ENCODE peak calls at places on chromosomes 1 and 21, in eight cellular contexts. O is GM03348, R is NCI-H69, D is NCI-H1436, L is heart left ventricle, Z is Right ventricle myocardium inferior, V is EH, C is memory B cell. P is an unnamed sample.

GRCh38 chr1:223031690-223032601 is 111.1 kb downstream of the TLR5 start:
- DNase-seq in O (peak), R (no peak), D (no peak), L (no peak), Z (no peak), V (peak), C (no peak), P (no peak)

GRCh38 chr1:48596036-48596435 is 124.0 kb upstream of the SPATA6 start:
- DNase-seq in O (peak), R (no peak), D (no peak), L (no peak), Z (no peak), V (peak), C (no peak), P (no peak)

GRCh38 chr1:231636157-231636556 is 9.6 kb downstream of the DISC1 start:
- DNase-seq in O (no peak), R (peak), D (no peak), L (no peak), Z (no peak), V (peak), C (no peak), P (no peak)

GRCh38 chr21:45327458-45328197 is 39.9 kb upstream of the POFUT2 start:
- DNase-seq in O (no peak), R (peak), D (no peak), L (peak), Z (peak), V (no peak), C (no peak), P (peak)

GRCh38 chr1:200314085-200314750 is 95.6 kb downstream of the ZNF281 start:
- DNase-seq in O (peak), R (no peak), D (no peak), L (no peak), Z (no peak), V (peak), C (no peak), P (no peak)

GRCh38 chr21:29367335-29367734 is 68.6 kb downstream of the BACH1 start:
- DNase-seq in O (no peak), R (no peak), D (no peak), L (no peak), Z (no peak), V (no peak), C (no peak), P (no peak)

GRCh38 chr1:208242829-208243521 is 1.2 kb downstream of the PLXNA2 start:
- DNase-seq in O (peak), R (peak), D (no peak), L (peak), Z (peak), V (peak), C (no peak), P (no peak)

GRCh38 chr1:32989160-32989894 is 24.7 kb upstream of the RNF19B start:
- DNase-seq in O (peak), R (no peak), D (no peak), L (peak), Z (peak), V (peak), C (no peak), P (no peak)

GRCh38 chr1:93722081-93723031 is 40.7 kb upstream of the BCAR3 start:
- DNase-seq in O (no peak), R (peak), D (no peak), L (peak), Z (no peak), V (no peak), C (no peak), P (no peak)

P was measured in osteocyte.